ENCODE peak calls at places on chromosomes 1 and 21, in four cellular contexts. T, Y, N and R are unnamed samples.

GRCh38 chr1:219126267-219126862 is 47.3 kb upstream of the LYPLAL1 start:
- DNase-seq in N (no peak), Y (no peak), T (no peak), R (no peak)

GRCh38 chr1:9349331-9349851 is 56.7 kb downstream of the SPSB1 start:
- DNase-seq in T (no peak), N (no peak), Y (no peak), R (no peak)

GRCh38 chr21:41726970-41727783 is 39.7 kb downstream of the RIPK4 start:
- DNase-seq in T (no peak), N (peak), Y (no peak), R (peak)

GRCh38 chr1:48697066-48697707 is 79.5 kb downstream of the BEND5 start:
- DNase-seq in Y (no peak), N (peak), T (no peak), R (peak)

GRCh38 chr1:2914702-2915101 is 106.6 kb upstream of the ACTRT2 start:
- DNase-seq in T (no peak), Y (no peak), N (peak), R (peak)

GRCh38 chr1:38047603-38048146 is 1.1 kb upstream of the POU3F1 start:
- DNase-seq in T (no peak), Y (no peak), N (peak), R (peak)

GRCh38 chr21:33362044-33362555 is 37.3 kb downstream of the IFNAR1 start:
- DNase-seq in N (peak), Y (no peak), T (peak), R (peak)

GRCh38 chr1:208857471-208857870 is 613.3 kb upstream of the PLXNA2 start:
- DNase-seq in T (no peak), Y (no peak), N (no peak), R (no peak)

GRCh38 chr1:168019407-168019806 is 82.5 kb upstream of the MPC2 start:
- DNase-seq in N (peak), T (no peak), Y (no peak), R (peak)

GRCh38 chr1:227447531-227447990 is 115.8 kb upstream of the ZNF678 start:
- DNase-seq in T (no peak), N (peak), Y (no peak), R (peak)

GRCh38 chr1:59769412-59770095 is 45.2 kb upstream of the HOOK1 start:
- DNase-seq in N (no peak), Y (no peak), T (no peak), R (peak)